ENCODE peak calls at places on chromosomes 13 and 19, in six cellular contexts. S is HepG2, Y is K562, P is SK-N-SH, D is H1, H is HCT116. I is an unnamed sample.

GRCh38 chr13:97933736-97934135 is 19.7 kb upstream of the IPO5 start:
- DNase-seq in S (no peak), Y (no peak), P (no peak), D (no peak), H (no peak), I (no peak)

GRCh38 chr19:30664358-30665058 is 292.3 kb downstream of the ZNF536 start:
- DNase-seq in S (peak), Y (no peak), P (peak), D (no peak), H (no peak), I (peak)

GRCh38 chr13:27500806-27501534 is 50.6 kb upstream of the MTIF3 start:
- DNase-seq in S (no peak), Y (no peak), P (no peak), D (no peak), H (no peak), I (no peak)

GRCh38 chr19:376111-376470 is 31.5 kb upstream of the MIER2 start:
- DNase-seq in S (no peak), Y (no peak), P (no peak), D (no peak), H (no peak), I (no peak)

GRCh38 chr19:44644391-44645016 is 794 bp downstream of the PVR start:
- DNase-seq in S (peak), Y (peak), P (peak), D (peak), H (no peak), I (peak)

GRCh38 chr19:3670796-3671679 is 29.2 kb downstream of the PIP5K1C start:
- DNase-seq in S (no peak), Y (peak), P (no peak), D (no peak), H (no peak), I (no peak)

GRCh38 chr19:48513289-48514122 is 1.9 kb upstream of the LMTK3 start:
- DNase-seq in S (peak), Y (peak), P (peak), D (no peak), H (peak), I (peak)

GRCh38 chr19:45475537-45476348 is 7.9 kb downstream of the FOSB start:
- DNase-seq in S (no peak), Y (no peak), P (no peak), D (no peak), H (no peak), I (no peak)

GRCh38 chr19:7870571-7871279 is 3.5 kb downstream of the PRR36 start:
- DNase-seq in S (peak), Y (peak), P (peak), D (peak), H (peak), I (peak)

GRCh38 chr19:13089139-13089856 is 13.4 kb downstream of the LYL1 start:
- DNase-seq in S (peak), Y (peak), P (peak), D (no peak), H (no peak), I (peak)

GRCh38 chr19:10726268-10726667 is 8.4 kb downstream of the DNM2 start:
- DNase-seq in S (no peak), Y (no peak), P (no peak), D (no peak), H (no peak), I (no peak)

GRCh38 chr19:4844348-4845179 is 13.1 kb upstream of the TICAM1 start:
- DNase-seq in S (peak), Y (no peak), P (no peak), D (no peak), H (no peak), I (no peak)

GRCh38 chr13:29924482-29924884 is 74.1 kb upstream of the UBL3 start:
- DNase-seq in S (peak), Y (no peak), P (no peak), D (no peak), H (no peak), I (no peak)

GRCh38 chr19:55117063-55117635 is 288 bp downstream of the PPP1R12C start:
- DNase-seq in S (no peak), Y (no peak), P (no peak), D (no peak), H (no peak), I (no peak)

GRCh38 chr13:99987180-99988047 is 5.8 kb downstream of the ZIC2 start:
- DNase-seq in S (no peak), Y (no peak), P (peak), D (no peak), H (no peak), I (no peak)
- TF ChIP-seq JUND in S (no peak), Y (no peak), P (no peak), D (no peak), H (no peak), I (no peak)

GRCh38 chr19:35031072-35031881 is 1.0 kb downstream of the SCN1B start:
- DNase-seq in S (no peak), Y (peak), P (no peak), D (no peak), H (no peak), I (peak)

GRCh38 chr19:35029737-35030256 is 473 bp upstream of the SCN1B start:
- DNase-seq in S (no peak), Y (peak), P (peak), D (no peak), H (no peak), I (no peak)

GRCh38 chr19:35032356-35032865 is 2.1 kb downstream of the SCN1B start:
- DNase-seq in S (no peak), Y (no peak), P (no peak), D (no peak), H (no peak), I (no peak)

GRCh38 chr19:35027851-35028599 is 2.2 kb upstream of the SCN1B start:
- DNase-seq in S (no peak), Y (no peak), P (no peak), D (no peak), H (no peak), I (no peak)

DNA sequence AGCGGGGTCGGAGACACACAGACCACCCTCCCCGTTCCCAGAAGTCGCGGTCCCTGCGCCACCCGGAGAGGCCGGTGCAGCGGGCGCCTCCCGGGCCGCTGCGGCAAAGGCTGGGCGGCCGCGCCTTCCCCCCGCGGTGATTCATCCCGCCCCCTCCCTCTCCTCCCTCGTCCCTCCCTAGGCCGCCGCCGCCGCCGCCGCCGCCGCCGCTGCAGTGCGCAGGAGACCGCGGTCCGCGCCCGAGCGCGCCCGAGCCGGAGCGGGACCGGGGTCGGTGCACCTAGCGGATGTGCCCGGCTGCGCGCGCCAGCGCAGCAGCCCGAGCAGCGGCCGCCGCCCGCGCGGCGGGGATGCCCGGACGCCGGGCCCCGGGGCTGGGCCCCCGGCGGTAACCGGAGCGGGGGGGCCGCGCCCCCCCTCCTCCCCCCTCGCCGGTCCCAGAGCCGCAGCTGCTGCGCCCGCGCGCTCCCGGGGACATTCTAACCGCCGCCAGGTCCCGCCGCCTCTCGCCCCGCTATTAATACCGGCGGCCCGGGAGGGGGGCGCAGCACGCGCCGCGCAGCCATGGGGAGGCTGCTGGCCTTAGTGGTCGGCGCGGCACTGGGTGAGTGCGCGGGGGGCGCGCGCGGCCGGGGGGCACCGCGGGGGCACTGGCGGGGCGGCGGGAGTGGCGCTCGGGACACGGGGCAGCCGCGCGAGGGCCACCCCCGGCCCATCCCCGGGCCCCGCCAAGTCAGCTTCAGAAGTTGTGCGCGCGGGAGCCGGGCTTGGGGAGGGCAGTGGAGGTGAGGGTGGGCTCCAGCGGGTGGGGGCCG is at the start of gene SCN1B:
- DNase-seq in S (peak), Y (peak), P (peak), D (no peak), H (peak), I (peak)
- TF ChIP-seq JUND in S (no peak), Y (peak), P (no peak), D (no peak), H (no peak), I (no peak)

GRCh38 chr13:109155301-109155761 is 525.9 kb downstream of the MYO16 start:
- DNase-seq in S (no peak), Y (no peak), P (no peak), D (no peak), H (peak), I (no peak)

GRCh38 chr13:109154546-109154945 is 525.1 kb downstream of the MYO16 start:
- DNase-seq in S (no peak), Y (no peak), P (no peak), D (no peak), H (no peak), I (no peak)

GRCh38 chr13:109157275-109157674 is 527.9 kb downstream of the MYO16 start:
- DNase-seq in S (no peak), Y (no peak), P (no peak), D (peak), H (no peak), I (no peak)

GRCh38 chr13:109158383-109158782 is 529.0 kb downstream of the MYO16 start:
- DNase-seq in S (no peak), Y (no peak), P (no peak), D (no peak), H (no peak), I (no peak)

DNA sequence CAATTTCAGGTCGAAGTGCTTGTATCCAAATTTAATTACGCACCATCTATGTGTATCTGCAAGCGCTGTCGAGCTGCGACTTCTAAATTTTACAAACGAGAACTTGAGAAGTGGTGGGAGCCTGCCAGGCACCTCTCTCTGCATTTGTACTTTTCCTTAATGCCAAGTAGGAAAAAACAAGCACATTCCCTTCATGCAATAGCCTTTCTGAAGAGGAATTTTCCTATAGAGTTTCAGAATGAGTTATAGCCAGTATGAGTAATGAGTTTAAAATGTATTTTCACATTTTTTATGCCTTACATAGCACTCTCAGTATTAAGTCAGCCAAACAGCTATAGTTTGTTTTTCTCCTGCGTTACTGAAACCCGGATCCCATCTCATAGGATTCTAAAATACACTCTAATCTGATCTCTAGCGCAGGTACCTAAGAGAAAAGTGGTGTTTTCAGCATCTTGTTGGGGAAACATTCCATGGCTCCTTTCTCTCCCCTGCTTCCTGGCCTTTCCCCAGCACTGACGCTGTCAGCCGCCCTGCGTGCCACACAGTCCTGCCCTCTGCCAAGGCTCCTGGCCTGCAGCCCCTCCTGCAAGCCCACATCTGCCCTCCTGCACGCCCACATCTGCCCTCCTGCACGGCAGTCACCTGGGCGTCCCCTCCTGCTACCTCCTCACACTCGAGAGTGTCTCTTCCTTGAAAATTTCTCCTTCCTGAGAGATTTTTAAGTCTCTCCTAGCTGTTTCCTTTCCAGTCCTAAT is 526.9 kb downstream of the MYO16 start:
- DNase-seq in S (no peak), Y (no peak), P (no peak), D (no peak), H (no peak), I (no peak)
- TF ChIP-seq JUND in S (no peak), Y (no peak), P (peak), D (no peak), H (peak), I (no peak)

GRCh38 chr13:107211073-107211472 is 643.1 kb upstream of the ARGLU1 start:
- DNase-seq in S (peak), Y (peak), P (peak), D (peak), H (peak), I (peak)
- TF ChIP-seq JUND in S (no peak), Y (no peak), P (peak), D (no peak), H (no peak), I (no peak)

GRCh38 chr13:81609335-81609734 is 1268.4 kb upstream of the SPRY2 start:
- DNase-seq in S (no peak), Y (no peak), P (no peak), D (no peak), H (no peak), I (no peak)

GRCh38 chr13:81606074-81606473 is 1265.1 kb upstream of the SPRY2 start:
- DNase-seq in S (no peak), Y (no peak), P (no peak), D (no peak), H (no peak), I (no peak)

GRCh38 chr13:81610613-81611012 is 1269.7 kb upstream of the SPRY2 start:
- DNase-seq in S (no peak), Y (no peak), P (no peak), D (no peak), H (no peak), I (no peak)
- TF ChIP-seq JUND in S (no peak), Y (no peak), P (no peak), D (no peak), H (no peak), I (no peak)

DNA sequence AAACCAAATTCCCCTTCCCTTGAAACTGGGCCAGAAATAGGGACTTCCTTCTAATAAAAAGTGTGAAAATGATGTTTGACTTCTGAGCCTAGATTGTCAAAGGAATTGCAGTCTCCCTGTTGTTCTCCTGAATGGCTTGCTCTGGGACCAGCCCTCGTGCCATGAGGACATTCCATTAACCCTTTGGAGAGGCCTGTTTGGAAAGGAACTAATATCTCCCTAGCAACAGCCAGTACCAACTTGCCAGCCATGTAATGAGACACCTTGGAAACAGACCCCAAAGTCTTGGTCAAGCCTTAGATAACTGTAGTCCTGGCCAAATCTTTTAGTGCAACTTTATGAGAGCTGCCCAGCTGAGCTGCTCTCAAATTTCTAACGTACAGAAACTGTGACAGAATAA is 8.1 kb upstream of the SIAH3 start:
- DNase-seq in S (no peak), Y (no peak), P (no peak), D (no peak), H (no peak), I (no peak)
- TF ChIP-seq JUND in S (no peak), Y (no peak), P (no peak), D (no peak), H (no peak), I (no peak)

GRCh38 chr13:109331898-109332297 is 454.5 kb downstream of the IRS2 start:
- DNase-seq in S (no peak), Y (no peak), P (peak), D (no peak), H (no peak), I (no peak)
- TF ChIP-seq JUND in S (no peak), Y (no peak), P (no peak), D (no peak), H (no peak), I (no peak)

GRCh38 chr13:23750383-23751121 is 138.6 kb downstream of the MIPEP start:
- DNase-seq in S (no peak), Y (no peak), P (no peak), D (no peak), H (no peak), I (no peak)
- TF ChIP-seq JUND in S (no peak), Y (no peak), P (peak), D (no peak), H (no peak), I (no peak)

GRCh38 chr19:29266001-29266400 is 53.0 kb upstream of the UQCRFS1 start:
- DNase-seq in S (no peak), Y (no peak), P (no peak), D (no peak), H (no peak), I (no peak)

GRCh38 chr19:29262085-29262484 is 49.1 kb upstream of the UQCRFS1 start:
- DNase-seq in S (no peak), Y (no peak), P (no peak), D (no peak), H (no peak), I (no peak)

GRCh38 chr19:29265436-29265835 is 52.5 kb upstream of the UQCRFS1 start:
- DNase-seq in S (no peak), Y (no peak), P (no peak), D (no peak), H (no peak), I (no peak)

GRCh38 chr19:29264897-29265296 is 51.9 kb upstream of the UQCRFS1 start:
- DNase-seq in S (no peak), Y (no peak), P (no peak), D (no peak), H (no peak), I (no peak)

GRCh38 chr19:29263305-29264080 is 50.5 kb upstream of the UQCRFS1 start:
- DNase-seq in S (peak), Y (peak), P (peak), D (no peak), H (no peak), I (peak)
- TF ChIP-seq JUND in S (no peak), Y (no peak), P (no peak), D (no peak), H (no peak), I (no peak)

I was measured in T47D.